ENCODE peak calls at places on chromosomes 7 and 10, in eight cellular contexts. F, L, Y, T, D, H, M and V are unnamed samples.

GRCh38 chr10:129926066-129927055 is 37.7 kb downstream of the EBF3 start:
- DNase-seq in T (no peak), H (no peak), Y (no peak), L (no peak), D (peak), F (no peak), M (no peak), V (no peak)

GRCh38 chr10:77907900-77908717 is 18.4 kb downstream of the DLG5 start:
- DNase-seq in D (no peak), F (no peak), L (peak), T (no peak), M (no peak), Y (no peak), H (no peak), V (no peak)

GRCh38 chr7:45978010-45978681 is 57.1 kb upstream of the IGFBP3 start:
- DNase-seq in D (no peak), Y (peak), T (peak), L (peak), M (no peak), H (no peak), F (no peak), V (peak)

GRCh38 chr10:30500963-30501504 is 67.0 kb downstream of the MAP3K8 start:
- DNase-seq in T (no peak), Y (no peak), M (no peak), F (no peak), H (no peak), D (no peak), L (no peak), V (no peak)

GRCh38 chr10:97701438-97702064 is 12.0 kb upstream of the MARVELD1 start:
- DNase-seq in M (peak), F (no peak), T (peak), D (no peak), L (peak), Y (peak), H (peak), V (peak)

GRCh38 chr7:70788276-70788675 is 343.7 kb upstream of the GALNT17 start:
- DNase-seq in L (no peak), T (no peak), F (no peak), Y (no peak), H (no peak), D (no peak), M (no peak), V (no peak)

GRCh38 chr10:45135836-45136235 is 135.1 kb downstream of the ZNF22 start:
- DNase-seq in Y (no peak), L (no peak), F (no peak), M (no peak), H (no peak), T (no peak), D (no peak), V (no peak)

GRCh38 chr7:65946895-65947294 is 35.1 kb downstream of the GUSB start:
- DNase-seq in H (no peak), F (no peak), Y (no peak), L (peak), M (no peak), D (no peak), T (no peak), V (peak)

GRCh38 chr10:3805791-3806381 is 20.9 kb upstream of the KLF6 start:
- DNase-seq in M (peak), H (peak), F (no peak), Y (no peak), L (peak), D (peak), T (no peak), V (peak)

GRCh38 chr10:78650122-78650521 is 418.6 kb upstream of the ZMIZ1 start:
- DNase-seq in H (no peak), D (no peak), Y (no peak), F (no peak), M (no peak), T (no peak), L (no peak), V (no peak)

GRCh38 chr7:21965318-21965717 is 19.6 kb upstream of the CDCA7L start:
- DNase-seq in D (no peak), Y (no peak), F (no peak), T (no peak), L (no peak), M (no peak), H (no peak), V (no peak)

GRCh38 chr7:124752310-124752709 is 13.3 kb downstream of the GPR37 start:
- DNase-seq in F (no peak), Y (no peak), T (peak), M (peak), H (no peak), D (no peak), L (no peak), V (no peak)

GRCh38 chr10:102775201-102775972 is 31.6 kb downstream of the WBP1L start:
- DNase-seq in L (no peak), M (no peak), Y (peak), F (no peak), D (no peak), T (no peak), H (peak), V (no peak)

GRCh38 chr7:55070839-55071238 is 52.0 kb downstream of the EGFR start:
- DNase-seq in D (no peak), F (no peak), M (no peak), T (no peak), H (no peak), L (no peak), Y (no peak), V (no peak)

GRCh38 chr7:25391295-25391861 is 163.1 kb upstream of the NPVF start:
- DNase-seq in T (no peak), F (no peak), H (no peak), Y (no peak), D (no peak), M (peak), L (peak), V (peak)

GRCh38 chr10:52951819-52952218 is 179.2 kb upstream of the MBL2 start:
- DNase-seq in F (no peak), M (no peak), Y (peak), H (peak), D (no peak), T (peak), L (peak), V (no peak)

GRCh38 chr7:29375641-29376562 is 181.3 kb downstream of the CHN2 start:
- DNase-seq in T (no peak), M (peak), F (no peak), H (no peak), Y (peak), D (no peak), L (peak), V (peak)

GRCh38 chr7:66837007-66837406 is 84.0 kb upstream of the TMEM248 start:
- DNase-seq in M (no peak), Y (no peak), L (peak), D (no peak), H (no peak), F (no peak), T (no peak), V (no peak)

GRCh38 chr7:73521636-73522080 is 435 bp downstream of the BAZ1B start:
- DNase-seq in Y (no peak), F (peak), M (peak), H (no peak), D (no peak), L (peak), T (no peak), V (no peak)